ENCODE peak calls at places on chromosomes 7 and 10, in six cellular contexts. One of them, this sample, is unnamed.

GRCh38 chr7:22696672-22697071 is 30.3 kb upstream of the IL6 start:
- DNase-seq in AG04450: no peak
- DNase-seq in ovary: no peak
- DNase-seq in IMR-90: peak; percentile 36
- DNase-seq in coronary artery: no peak
- DNase-seq in GM06990: no peak
- DNase-seq in this sample: no peak

GRCh38 chr10:63699785-63700184 is 178.6 kb downstream of the REEP3 start:
- DNase-seq in coronary artery: no peak
- DNase-seq in IMR-90: peak; percentile 59
- DNase-seq in AG04450: no peak
- DNase-seq in GM06990: no peak
- DNase-seq in ovary: peak; percentile 65
- DNase-seq in this sample: no peak

GRCh38 chr10:13100349-13101294 is 659 bp downstream of the OPTN start:
- DNase-seq in coronary artery: peak; percentile 78
- DNase-seq in ovary: peak; percentile 49
- DNase-seq in IMR-90: peak; percentile 31
- DNase-seq in GM06990: peak; percentile 35
- DNase-seq in AG04450: no peak
- DNase-seq in this sample: no peak

GRCh38 chr7:131026297-131027003 is 292.4 kb upstream of the KLF14 start:
- DNase-seq in coronary artery: no peak
- DNase-seq in AG04450: no peak
- DNase-seq in IMR-90: peak; percentile 77
- DNase-seq in ovary: no peak
- DNase-seq in GM06990: no peak
- DNase-seq in this sample: no peak

GRCh38 chr10:88042162-88043100 is 179.0 kb downstream of the PTEN start:
- DNase-seq in GM06990: no peak
- DNase-seq in ovary: no peak
- DNase-seq in AG04450: peak; percentile 56
- DNase-seq in coronary artery: no peak
- DNase-seq in IMR-90: peak; percentile 78
- DNase-seq in this sample: peak; percentile 42

GRCh38 chr10:47044741-47045140 is 133.5 kb downstream of the PTPN20 start:
- DNase-seq in coronary artery: no peak
- DNase-seq in ovary: no peak
- DNase-seq in AG04450: no peak
- DNase-seq in IMR-90: no peak
- DNase-seq in GM06990: no peak
- DNase-seq in this sample: no peak

GRCh38 chr10:16787361-16787791 is 29.8 kb downstream of the RSU1 start:
- DNase-seq in coronary artery: no peak
- DNase-seq in IMR-90: no peak
- DNase-seq in GM06990: no peak
- DNase-seq in ovary: no peak
- DNase-seq in AG04450: no peak
- DNase-seq in this sample: no peak

GRCh38 chr7:73894851-73895441 is 34.0 kb downstream of the TMEM270 start:
- DNase-seq in ovary: peak; percentile 62
- DNase-seq in GM06990: no peak
- DNase-seq in IMR-90: peak; percentile 96
- DNase-seq in coronary artery: peak; percentile 99
- DNase-seq in AG04450: peak; percentile 78
- DNase-seq in this sample: no peak

GRCh38 chr7:127807829-127808228 is 155.8 kb downstream of the SND1 start:
- DNase-seq in coronary artery: no peak
- DNase-seq in AG04450: no peak
- DNase-seq in GM06990: no peak
- DNase-seq in ovary: no peak
- DNase-seq in IMR-90: no peak
- DNase-seq in this sample: no peak

GRCh38 chr10:7426349-7426748 is 15.5 kb upstream of the SFMBT2 start:
- DNase-seq in IMR-90: no peak
- DNase-seq in ovary: no peak
- DNase-seq in coronary artery: no peak
- DNase-seq in GM06990: no peak
- DNase-seq in AG04450: no peak
- DNase-seq in this sample: no peak

GRCh38 chr10:61627266-61627665 is 35.5 kb upstream of the CABCOCO1 start:
- DNase-seq in IMR-90: peak; percentile 49
- DNase-seq in GM06990: no peak
- DNase-seq in ovary: no peak
- DNase-seq in AG04450: no peak
- DNase-seq in coronary artery: no peak
- DNase-seq in this sample: no peak

GRCh38 chr7:98171449-98171848 is 39.8 kb upstream of the BHLHA15 start:
- DNase-seq in ovary: no peak
- DNase-seq in IMR-90: no peak
- DNase-seq in AG04450: no peak
- DNase-seq in GM06990: no peak
- DNase-seq in coronary artery: no peak
- DNase-seq in this sample: no peak

GRCh38 chr7:130901209-130901783 is 167.3 kb upstream of the KLF14 start:
- DNase-seq in coronary artery: peak; percentile 83
- DNase-seq in IMR-90: peak; percentile 97
- DNase-seq in GM06990: no peak
- DNase-seq in AG04450: peak; percentile 92
- DNase-seq in ovary: peak; percentile 62
- DNase-seq in this sample: peak; percentile 81

GRCh38 chr10:97123713-97124112 is 62.0 kb downstream of the SLIT1 start:
- DNase-seq in GM06990: no peak
- DNase-seq in ovary: no peak
- DNase-seq in coronary artery: no peak
- DNase-seq in IMR-90: no peak
- DNase-seq in AG04450: no peak
- DNase-seq in this sample: no peak

GRCh38 chr7:150910996-150911422 is 58.7 kb downstream of the AOC1 start:
- DNase-seq in ovary: no peak
- DNase-seq in GM06990: no peak
- DNase-seq in AG04450: no peak
- DNase-seq in IMR-90: no peak
- DNase-seq in coronary artery: no peak
- DNase-seq in this sample: no peak

GRCh38 chr7:3194501-3195141 is 106.4 kb upstream of the SDK1 start:
- DNase-seq in coronary artery: no peak
- DNase-seq in GM06990: no peak
- DNase-seq in IMR-90: peak; percentile 89
- DNase-seq in ovary: peak; percentile 60
- DNase-seq in AG04450: peak; percentile 78
- DNase-seq in this sample: peak; percentile 85

DNA sequence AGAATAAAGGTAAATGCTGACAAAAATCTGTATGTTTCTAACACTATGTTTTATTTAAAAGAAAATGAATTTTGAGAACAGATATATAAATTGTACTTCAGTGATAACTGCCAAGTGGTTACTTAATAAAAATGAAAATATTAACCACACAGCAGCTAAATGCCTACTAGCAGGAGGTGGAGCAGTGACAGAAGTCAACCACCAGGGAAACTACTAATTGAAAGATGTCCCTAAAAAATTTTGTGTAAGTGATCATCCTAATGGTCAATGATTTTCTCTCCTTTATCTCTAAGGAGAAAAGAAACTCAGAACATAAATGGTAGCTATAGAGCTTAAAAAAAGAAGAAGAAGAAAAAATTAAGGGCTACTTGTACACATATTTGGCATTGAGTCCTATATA is 22.9 kb downstream of the WNT16 start:
- DNase-seq in AG04450: no peak
- DNase-seq in IMR-90: no peak
- DNase-seq in coronary artery: no peak
- DNase-seq in ovary: no peak
- DNase-seq in GM06990: no peak
- DNase-seq in this sample: no peak
- TF ChIP-seq CTCF in AG04450: no peak
- TF ChIP-seq CTCF in IMR-90: no peak
- TF ChIP-seq CTCF in coronary artery: no peak
- TF ChIP-seq CTCF in ovary: no peak
- TF ChIP-seq CTCF in GM06990: no peak
- TF ChIP-seq CTCF in this sample: no peak

DNA sequence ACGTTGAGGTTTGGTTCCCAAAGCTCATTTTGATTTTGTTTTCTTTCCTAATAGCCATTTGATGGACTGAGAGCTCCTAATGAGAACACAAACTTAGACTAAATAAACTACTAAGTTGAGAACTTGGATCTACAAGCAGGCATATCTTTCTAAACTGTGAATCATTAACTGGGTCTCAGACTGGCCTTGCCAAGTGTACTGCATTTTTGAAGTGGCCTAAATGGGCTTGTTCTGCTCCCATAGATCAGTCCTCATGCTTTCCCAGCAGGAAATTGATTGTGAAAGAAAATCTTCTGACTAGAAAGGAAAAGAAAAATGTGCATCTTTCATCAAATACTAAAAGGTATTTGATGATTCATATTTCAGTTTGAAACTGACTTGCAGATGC is 46.7 kb upstream of the RBM33 start:
- DNase-seq in AG04450: no peak
- DNase-seq in IMR-90: no peak
- DNase-seq in coronary artery: no peak
- DNase-seq in GM06990: no peak
- DNase-seq in ovary: no peak
- DNase-seq in this sample: no peak
- H3K4me3 ChIP-seq in AG04450: no peak overlapping the region
- H3K4me3 ChIP-seq in IMR-90: no peak overlapping the region
- H3K4me3 ChIP-seq in coronary artery: no peak overlapping the region
- H3K4me3 ChIP-seq in GM06990: no peak overlapping the region
- H3K4me3 ChIP-seq in ovary: no peak overlapping the region
- H3K4me3 ChIP-seq in this sample: no peak overlapping the region

DNA sequence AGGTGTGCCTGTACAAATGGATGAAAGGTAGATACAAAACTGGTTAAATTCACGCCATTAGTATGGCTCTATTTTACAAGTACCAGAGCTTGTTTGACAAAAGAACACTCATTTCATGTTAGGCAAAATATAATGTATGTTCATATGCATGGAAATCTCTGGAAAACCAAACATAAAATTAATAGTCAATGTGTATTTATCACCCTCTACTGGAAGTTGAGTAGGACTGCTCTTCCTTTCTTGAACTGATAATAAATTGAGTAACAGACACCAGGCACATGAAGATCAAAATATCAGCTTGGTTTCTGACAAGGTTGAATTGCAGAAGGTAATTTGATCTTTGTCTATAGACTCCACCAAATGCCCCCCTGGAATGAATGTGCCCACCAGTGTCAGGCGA is 19.8 kb upstream of the AKR1B1 start:
- DNase-seq in IMR-90: peak; percentile 25
- DNase-seq in GM06990: no peak
- DNase-seq in ovary: no peak
- DNase-seq in coronary artery: no peak
- DNase-seq in AG04450: no peak
- DNase-seq in this sample: no peak
- TF ChIP-seq CTCF in IMR-90: peak; percentile 40
- TF ChIP-seq CTCF in GM06990: no peak
- TF ChIP-seq CTCF in ovary: no peak
- TF ChIP-seq CTCF in coronary artery: no peak
- TF ChIP-seq CTCF in AG04450: peak; percentile 14
- TF ChIP-seq CTCF in this sample: no peak

GRCh38 chr7:44080686-44081265 is 1.6 kb downstream of the POLM start:
- DNase-seq in coronary artery: no peak
- DNase-seq in ovary: no peak
- DNase-seq in IMR-90: no peak
- DNase-seq in GM06990: no peak
- DNase-seq in AG04450: no peak
- DNase-seq in this sample: no peak
- H3K4me3 ChIP-seq in coronary artery: peak overlapping the region; percentile 78
- H3K4me3 ChIP-seq in ovary: no peak overlapping the region
- H3K4me3 ChIP-seq in IMR-90: no peak overlapping the region
- H3K4me3 ChIP-seq in GM06990: peak overlapping the region; percentile 94
- H3K4me3 ChIP-seq in AG04450: no peak overlapping the region
- H3K4me3 ChIP-seq in this sample: no peak overlapping the region

This sample was measured in HFF-Myc.